ENCODE peak calls at places on chromosome 2, in nine cellular contexts. One of them, this sample, is unnamed.

GRCh38 chr2:20963867-20964266 is 80.0 kb downstream of the APOB start:
- DNase-seq in NCI-H2107: no peak
- DNase-seq in cardiac fibroblast: no peak
- DNase-seq in CD8-positive, alpha-beta memory T cell: no peak
- DNase-seq in stimulated activated CD8-positive, alpha-beta memory T cell treated with anti-CD3 and anti-CD28 coated beads, Interleukin-15, amount 100 ng/mL, for 24 hours: no peak
- DNase-seq in immature natural killer cell: no peak
- DNase-seq in caudate nucleus: no peak
- DNase-seq in MG63: no peak
- DNase-seq in ureter: no peak
- DNase-seq in this sample: no peak

GRCh38 chr2:196218109-196218508 is 46.7 kb upstream of the STK17B start:
- DNase-seq in NCI-H2107: no peak
- DNase-seq in cardiac fibroblast: no peak
- DNase-seq in MG63: no peak
- DNase-seq in caudate nucleus: no peak
- DNase-seq in CD8-positive, alpha-beta memory T cell: no peak
- DNase-seq in stimulated activated CD8-positive, alpha-beta memory T cell treated with anti-CD3 and anti-CD28 coated beads, Interleukin-15, amount 100 ng/mL, for 24 hours: no peak
- DNase-seq in ureter: no peak
- DNase-seq in immature natural killer cell: no peak
- DNase-seq in this sample: no peak

GRCh38 chr2:8685697-8686358 is 4.0 kb downstream of the ID2 start:
- DNase-seq in ureter: peak; percentile 71
- DNase-seq in caudate nucleus: peak; percentile 43
- DNase-seq in CD8-positive, alpha-beta memory T cell: peak; percentile 77
- DNase-seq in NCI-H2107: peak; percentile 79
- DNase-seq in MG63: peak; percentile 51
- DNase-seq in stimulated activated CD8-positive, alpha-beta memory T cell treated with anti-CD3 and anti-CD28 coated beads, Interleukin-15, amount 100 ng/mL, for 24 hours: peak; percentile 88
- DNase-seq in cardiac fibroblast: peak; percentile 31
- DNase-seq in immature natural killer cell: peak; percentile 83
- DNase-seq in this sample: peak; percentile 28

GRCh38 chr2:88574445-88574844 is 52.8 kb downstream of the EIF2AK3 start:
- DNase-seq in ureter: no peak
- DNase-seq in NCI-H2107: no peak
- DNase-seq in stimulated activated CD8-positive, alpha-beta memory T cell treated with anti-CD3 and anti-CD28 coated beads, Interleukin-15, amount 100 ng/mL, for 24 hours: no peak
- DNase-seq in MG63: no peak
- DNase-seq in caudate nucleus: no peak
- DNase-seq in cardiac fibroblast: no peak
- DNase-seq in CD8-positive, alpha-beta memory T cell: no peak
- DNase-seq in immature natural killer cell: no peak
- DNase-seq in this sample: no peak

GRCh38 chr2:113896791-113897190 is 6.9 kb downstream of the ACTR3 start:
- DNase-seq in MG63: no peak
- DNase-seq in CD8-positive, alpha-beta memory T cell: no peak
- DNase-seq in immature natural killer cell: no peak
- DNase-seq in ureter: no peak
- DNase-seq in stimulated activated CD8-positive, alpha-beta memory T cell treated with anti-CD3 and anti-CD28 coated beads, Interleukin-15, amount 100 ng/mL, for 24 hours: no peak
- DNase-seq in NCI-H2107: no peak
- DNase-seq in caudate nucleus: no peak
- DNase-seq in cardiac fibroblast: no peak
- DNase-seq in this sample: no peak

GRCh38 chr2:163594572-163594971 is 141.2 kb downstream of the FIGN start:
- DNase-seq in stimulated activated CD8-positive, alpha-beta memory T cell treated with anti-CD3 and anti-CD28 coated beads, Interleukin-15, amount 100 ng/mL, for 24 hours: no peak
- DNase-seq in caudate nucleus: no peak
- DNase-seq in NCI-H2107: no peak
- DNase-seq in cardiac fibroblast: no peak
- DNase-seq in MG63: no peak
- DNase-seq in ureter: no peak
- DNase-seq in immature natural killer cell: no peak
- DNase-seq in CD8-positive, alpha-beta memory T cell: no peak
- DNase-seq in this sample: no peak

GRCh38 chr2:43218550-43219382 is 7.6 kb downstream of the ZFP36L2 start:
- DNase-seq in cardiac fibroblast: peak; percentile 39
- DNase-seq in caudate nucleus: no peak
- DNase-seq in ureter: peak; percentile 82
- DNase-seq in CD8-positive, alpha-beta memory T cell: peak; percentile 75
- DNase-seq in MG63: no peak
- DNase-seq in stimulated activated CD8-positive, alpha-beta memory T cell treated with anti-CD3 and anti-CD28 coated beads, Interleukin-15, amount 100 ng/mL, for 24 hours: no peak
- DNase-seq in immature natural killer cell: peak; percentile 94
- DNase-seq in NCI-H2107: no peak
- DNase-seq in this sample: no peak

GRCh38 chr2:65939687-65940086 is 495.2 kb upstream of the MEIS1 start:
- DNase-seq in CD8-positive, alpha-beta memory T cell: no peak
- DNase-seq in immature natural killer cell: no peak
- DNase-seq in cardiac fibroblast: no peak
- DNase-seq in ureter: no peak
- DNase-seq in MG63: no peak
- DNase-seq in caudate nucleus: no peak
- DNase-seq in stimulated activated CD8-positive, alpha-beta memory T cell treated with anti-CD3 and anti-CD28 coated beads, Interleukin-15, amount 100 ng/mL, for 24 hours: no peak
- DNase-seq in NCI-H2107: no peak
- DNase-seq in this sample: no peak

GRCh38 chr2:234881413-234882241 is 70.2 kb upstream of the SH3BP4 start:
- DNase-seq in MG63: peak; percentile 89
- DNase-seq in caudate nucleus: peak; percentile 58
- DNase-seq in CD8-positive, alpha-beta memory T cell: peak; percentile 28
- DNase-seq in cardiac fibroblast: peak; percentile 97
- DNase-seq in immature natural killer cell: peak; percentile 35
- DNase-seq in ureter: peak; percentile 82
- DNase-seq in stimulated activated CD8-positive, alpha-beta memory T cell treated with anti-CD3 and anti-CD28 coated beads, Interleukin-15, amount 100 ng/mL, for 24 hours: no peak
- DNase-seq in NCI-H2107: peak; percentile 94
- DNase-seq in this sample: no peak

GRCh38 chr2:241490444-241490760 is 18.0 kb downstream of the STK25 start:
- DNase-seq in CD8-positive, alpha-beta memory T cell: no peak
- DNase-seq in cardiac fibroblast: no peak
- DNase-seq in NCI-H2107: no peak
- DNase-seq in ureter: no peak
- DNase-seq in stimulated activated CD8-positive, alpha-beta memory T cell treated with anti-CD3 and anti-CD28 coated beads, Interleukin-15, amount 100 ng/mL, for 24 hours: no peak
- DNase-seq in MG63: no peak
- DNase-seq in immature natural killer cell: no peak
- DNase-seq in caudate nucleus: no peak
- DNase-seq in this sample: no peak

GRCh38 chr2:78757191-78757590 is 268.3 kb upstream of the REG3G start:
- DNase-seq in immature natural killer cell: no peak
- DNase-seq in ureter: no peak
- DNase-seq in CD8-positive, alpha-beta memory T cell: no peak
- DNase-seq in NCI-H2107: no peak
- DNase-seq in cardiac fibroblast: no peak
- DNase-seq in MG63: no peak
- DNase-seq in stimulated activated CD8-positive, alpha-beta memory T cell treated with anti-CD3 and anti-CD28 coated beads, Interleukin-15, amount 100 ng/mL, for 24 hours: no peak
- DNase-seq in caudate nucleus: no peak
- DNase-seq in this sample: no peak

GRCh38 chr2:86140969-86141392 is 34.9 kb downstream of the PTCD3 start:
- DNase-seq in NCI-H2107: no peak
- DNase-seq in MG63: no peak
- DNase-seq in stimulated activated CD8-positive, alpha-beta memory T cell treated with anti-CD3 and anti-CD28 coated beads, Interleukin-15, amount 100 ng/mL, for 24 hours: no peak
- DNase-seq in CD8-positive, alpha-beta memory T cell: no peak
- DNase-seq in immature natural killer cell: no peak
- DNase-seq in cardiac fibroblast: peak; percentile 9
- DNase-seq in caudate nucleus: no peak
- DNase-seq in ureter: no peak
- DNase-seq in this sample: no peak

GRCh38 chr2:41313082-41313481 is 734.7 kb upstream of the PKDCC start:
- DNase-seq in caudate nucleus: no peak
- DNase-seq in immature natural killer cell: no peak
- DNase-seq in cardiac fibroblast: no peak
- DNase-seq in stimulated activated CD8-positive, alpha-beta memory T cell treated with anti-CD3 and anti-CD28 coated beads, Interleukin-15, amount 100 ng/mL, for 24 hours: no peak
- DNase-seq in MG63: no peak
- DNase-seq in NCI-H2107: no peak
- DNase-seq in ureter: no peak
- DNase-seq in CD8-positive, alpha-beta memory T cell: no peak
- DNase-seq in this sample: no peak

GRCh38 chr2:239311132-239312040 is 89.4 kb downstream of the HDAC4 start:
- DNase-seq in caudate nucleus: no peak
- DNase-seq in NCI-H2107: no peak
- DNase-seq in cardiac fibroblast: no peak
- DNase-seq in stimulated activated CD8-positive, alpha-beta memory T cell treated with anti-CD3 and anti-CD28 coated beads, Interleukin-15, amount 100 ng/mL, for 24 hours: no peak
- DNase-seq in ureter: peak; percentile 56
- DNase-seq in MG63: no peak
- DNase-seq in CD8-positive, alpha-beta memory T cell: no peak
- DNase-seq in immature natural killer cell: no peak
- DNase-seq in this sample: peak; percentile 24